ENCODE peak calls at places on chromosomes 3 and 15, in seven cellular contexts. A is adrenal gland, J is GM23248, C is uterus, S is fibroblast of lung, I is lung, W is neuronal stem cell. T is an unnamed sample.

GRCh38 chr3:104952587-104952986 is 414.1 kb upstream of the ALCAM start:
- DNase-seq in J (peak), W (no peak), C (no peak), S (peak), A (no peak), I (peak), T (peak)

GRCh38 chr15:81386947-81387346 is 12.9 kb upstream of the TMC3 start:
- DNase-seq in W (no peak), S (no peak), C (no peak), J (peak), A (no peak), I (no peak), T (peak)

GRCh38 chr15:83549563-83549962 is 102.4 kb downstream of the SH3GL3 start:
- DNase-seq in J (no peak), I (no peak), C (no peak), W (no peak), A (no peak), S (no peak), T (peak)

GRCh38 chr3:31105011-31105410 is 210.6 kb upstream of the GADL1 start:
- DNase-seq in A (no peak), S (no peak), C (no peak), I (no peak), J (peak), W (no peak), T (no peak)

GRCh38 chr15:75349851-75350588 is 3.2 kb downstream of the NEIL1 start:
- DNase-seq in W (no peak), S (no peak), C (no peak), J (no peak), A (no peak), I (peak), T (no peak)

GRCh38 chr3:145357453-145357852 is 803.5 kb downstream of the PLOD2 start:
- DNase-seq in C (no peak), S (peak), W (no peak), A (no peak), I (no peak), J (no peak), T (no peak)

GRCh38 chr3:159187232-159187631 is 385.4 kb downstream of the MFSD1 start:
- DNase-seq in J (no peak), I (no peak), W (no peak), A (peak), S (no peak), C (no peak), T (no peak)

GRCh38 chr15:90818251-90819210 is 49.9 kb upstream of the FURIN start:
- DNase-seq in J (no peak), W (no peak), A (no peak), C (no peak), S (no peak), I (no peak), T (no peak)

GRCh38 chr3:150528359-150528797 is 17.9 kb downstream of the SERP1 start:
- DNase-seq in J (peak), C (no peak), S (no peak), W (no peak), I (no peak), A (no peak), T (peak)

GRCh38 chr3:87969620-87970019 is 89.2 kb downstream of the CGGBP1 start:
- DNase-seq in C (no peak), S (no peak), A (no peak), J (no peak), I (no peak), W (no peak), T (no peak)

GRCh38 chr3:132641837-132642538 is 17.6 kb downstream of the ACAD11 start:
- DNase-seq in I (no peak), S (peak), A (no peak), J (peak), W (peak), C (no peak), T (peak)

GRCh38 chr3:123419850-123420292 is 29.0 kb downstream of the ADCY5 start:
- DNase-seq in W (no peak), J (peak), S (peak), C (peak), A (peak), I (no peak), T (no peak)

GRCh38 chr3:155548194-155548593 is 196.7 kb downstream of the PLCH1 start:
- DNase-seq in A (no peak), S (peak), C (no peak), J (peak), I (no peak), W (no peak), T (peak)

GRCh38 chr15:80072285-80072684 is 12.8 kb downstream of the ZFAND6 start:
- DNase-seq in C (no peak), W (peak), J (peak), A (no peak), S (peak), I (no peak), T (peak)

GRCh38 chr3:10528046-10528445 is 22.7 kb upstream of the ATP2B2 start:
- DNase-seq in I (no peak), W (no peak), C (no peak), S (no peak), J (no peak), A (no peak), T (no peak)

GRCh38 chr15:85116066-85116465 is 134.4 kb downstream of the PDE8A start:
- DNase-seq in J (no peak), S (no peak), A (no peak), W (no peak), C (no peak), I (no peak), T (no peak)

GRCh38 chr15:76576526-76577279 is 240.1 kb downstream of the ISL2 start:
- DNase-seq in J (peak), I (peak), C (peak), W (no peak), A (peak), S (peak), T (peak)
- H3K4me3 ChIP-seq in J (no peak), I (no peak), C (no peak), W (no peak), A (peak), S (no peak), T (no peak)

GRCh38 chr3:46406786-46407611 is at the start of the genes CCR5AS and CCRL2:
- DNase-seq in S (peak), W (no peak), A (peak), J (peak), I (peak), C (peak), T (no peak)
- H3K4me3 ChIP-seq in S (peak), W (no peak), A (peak), J (peak), I (peak), C (no peak), T (peak)

DNA sequence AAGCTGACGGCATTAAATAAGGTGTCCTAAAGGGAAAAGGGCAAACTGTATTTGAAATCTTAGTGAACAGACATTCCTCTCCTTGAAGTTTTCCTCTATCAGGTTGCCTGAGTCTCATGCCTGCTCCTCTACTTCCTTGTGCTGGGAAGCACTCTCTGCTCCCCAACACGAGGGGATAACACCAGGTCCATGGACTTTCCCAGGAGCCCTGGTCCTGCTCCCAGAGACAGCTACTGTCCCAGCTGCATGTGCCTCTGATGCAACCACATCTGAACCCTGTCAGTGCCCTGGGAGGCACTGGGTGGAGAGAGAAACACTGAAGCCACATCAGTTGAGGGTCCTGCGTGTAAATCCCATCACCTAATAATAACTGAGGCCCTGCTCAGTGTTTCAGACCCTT is 7.4 kb downstream of the TLR9 start:
- DNase-seq in S (no peak), I (no peak), A (no peak), C (no peak), W (no peak), J (no peak), T (no peak)
- H3K4me3 ChIP-seq in S (no peak), I (no peak), A (no peak), C (no peak), W (no peak), J (no peak), T (no peak)

DNA sequence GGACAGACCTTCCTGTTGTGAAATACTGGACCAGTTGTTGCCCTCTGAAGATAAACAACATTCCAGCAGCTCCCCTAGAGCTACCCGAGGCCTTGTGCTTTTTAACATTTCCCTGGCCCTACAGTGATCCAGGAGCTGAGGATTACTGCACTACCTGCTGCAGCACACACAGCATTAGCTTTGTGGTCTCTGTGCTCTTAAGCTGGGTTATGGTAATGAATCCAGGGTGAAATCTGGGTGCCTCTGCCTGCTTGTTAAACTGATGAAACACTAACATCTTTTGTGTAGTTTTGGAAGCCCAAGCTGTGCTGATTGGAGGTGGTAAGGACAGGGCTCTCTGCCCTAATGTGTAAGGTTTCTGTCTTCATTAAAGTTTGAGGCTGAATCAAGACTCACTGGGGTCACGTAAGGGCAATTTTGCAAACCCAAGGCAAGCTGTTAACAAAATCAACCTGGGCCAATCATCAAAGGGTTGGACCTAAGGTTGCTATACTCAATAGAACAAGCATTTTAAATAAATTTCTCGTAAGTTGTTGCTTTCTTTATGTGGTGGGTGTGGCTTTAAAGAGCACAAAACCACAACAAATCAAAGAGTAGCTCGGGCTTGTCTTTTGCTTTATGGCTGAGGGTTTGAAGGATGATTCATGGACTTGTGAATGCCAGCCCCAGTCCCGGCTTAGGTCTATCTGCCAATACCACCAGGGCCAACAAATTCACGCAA is 183.9 kb downstream of the TPRG1 start:
- DNase-seq in J (peak), S (peak), W (no peak), C (no peak), A (no peak), I (no peak), T (peak)
- H3K4me3 ChIP-seq in J (peak), S (no peak), W (no peak), C (no peak), A (no peak), I (no peak), T (no peak)

GRCh38 chr3:134406331-134407246 is 32.3 kb upstream of the AMOTL2 start:
- DNase-seq in J (peak), A (no peak), S (peak), I (peak), W (peak), C (no peak), T (no peak)
- H3K4me3 ChIP-seq in J (peak), A (peak), S (peak), I (peak), W (peak), C (peak), T (peak)

DNA sequence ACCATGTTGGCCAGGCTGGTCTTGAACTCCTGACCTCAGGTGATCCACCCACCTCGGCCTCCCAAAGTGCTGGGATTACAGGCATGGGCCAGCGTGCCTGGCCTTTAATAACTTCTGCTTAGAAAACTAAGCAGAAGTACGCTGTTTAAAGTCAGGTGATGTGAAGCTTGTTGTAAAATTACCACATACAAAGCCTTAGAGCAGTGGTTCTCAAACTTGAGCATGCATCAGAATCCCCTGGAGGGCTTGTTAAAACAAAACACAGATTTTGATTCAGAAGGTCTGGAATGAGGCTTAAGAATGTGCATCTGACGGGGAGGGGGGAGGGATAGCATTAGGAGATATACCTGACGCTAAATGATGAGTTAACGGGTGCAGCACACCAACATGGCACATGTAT is 30.2 kb downstream of the SLTM start:
- DNase-seq in J (peak), W (no peak), C (no peak), S (peak), I (no peak), A (no peak), T (peak)
- H3K4me3 ChIP-seq in J (no peak), W (no peak), C (no peak), S (no peak), I (no peak), A (no peak), T (no peak)

GRCh38 chr3:69251078-69251805 is 128.8 kb upstream of the LMOD3 start:
- DNase-seq in I (no peak), S (no peak), A (no peak), C (no peak), J (no peak), W (no peak), T (no peak)

GRCh38 chr3:69248394-69248793 is 126.0 kb upstream of the LMOD3 start:
- DNase-seq in A (no peak), C (no peak), W (no peak), S (no peak), I (no peak), J (no peak), T (no peak)

GRCh38 chr3:69250014-69250413 is 127.6 kb upstream of the LMOD3 start:
- DNase-seq in I (no peak), J (peak), S (peak), W (peak), C (no peak), A (no peak), T (no peak)

GRCh38 chr3:69246612-69247011 is 124.2 kb upstream of the LMOD3 start:
- DNase-seq in J (no peak), W (no peak), I (no peak), C (no peak), S (no peak), A (no peak), T (no peak)

DNA sequence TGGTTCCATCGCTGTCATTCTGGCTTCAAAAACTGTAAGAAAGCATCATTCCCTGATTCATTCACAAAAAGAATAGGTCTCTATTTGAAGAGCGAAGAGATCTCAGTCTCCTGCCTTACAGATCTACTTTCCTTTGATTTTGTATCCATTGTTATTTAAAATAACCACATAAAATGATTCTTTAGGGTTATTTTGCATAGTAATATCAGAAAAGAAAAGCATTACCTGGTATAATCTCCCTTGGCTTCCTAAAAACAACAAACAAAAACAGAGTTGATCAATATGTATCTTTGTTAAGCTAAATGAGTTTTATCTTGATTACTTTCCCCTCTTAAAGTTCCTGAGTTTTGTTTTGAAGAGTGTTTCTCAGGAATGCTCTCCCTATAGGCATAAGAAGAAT is 126.6 kb upstream of the LMOD3 start:
- DNase-seq in J (no peak), A (no peak), I (no peak), W (no peak), S (no peak), C (no peak), T (no peak)
- H3K4me3 ChIP-seq in J (no peak), A (no peak), I (no peak), W (no peak), S (no peak), C (no peak), T (no peak)